ENCODE peak calls at places on chromosomes 2 and 18, in seven cellular contexts. K is AG09309, J is neural progenitor cell, V is HFFc6, L is fibroblast of mammary gland, P is esophagus squamous epithelium, C is psoas muscle. Y is an unnamed sample.

GRCh38 chr2:215883799-215884198 is 129.6 kb downstream of the MREG start:
- DNase-seq in K (no peak), J (no peak), C (no peak), V (no peak), P (no peak), L (no peak), Y (no peak)

GRCh38 chr18:45689386-45689785 is 34.6 kb upstream of the SLC14A1 start:
- DNase-seq in C (no peak), V (no peak), P (no peak), J (no peak), K (no peak), L (no peak), Y (no peak)

GRCh38 chr2:55894720-55895119 is 28.9 kb downstream of the EFEMP1 start:
- DNase-seq in V (no peak), P (no peak), C (no peak), K (no peak), L (peak; percentile 25), J (no peak), Y (no peak)

GRCh38 chr2:159200498-159200897 is 86.0 kb downstream of the WDSUB1 start:
- DNase-seq in J (no peak), P (no peak), C (no peak), L (peak; percentile 30), K (peak; percentile 23), V (peak; percentile 41), Y (no peak)

GRCh38 chr2:218444692-218445357 is 25.9 kb downstream of the VIL1 start:
- DNase-seq in P (no peak), V (no peak), J (no peak), K (no peak), L (no peak), C (no peak), Y (no peak)

GRCh38 chr18:51666717-51667320 is 469.3 kb upstream of the MEX3C start:
- DNase-seq in K (no peak), V (no peak), L (peak; percentile 0), J (peak; percentile 61), P (no peak), C (peak; percentile 49), Y (no peak)

GRCh38 chr2:54903736-54904554 is 146.3 kb downstream of the RTN4 start:
- DNase-seq in K (peak; percentile 99), C (peak; percentile 76), V (peak; percentile 99), L (peak; percentile 99), P (no peak), J (no peak), Y (peak; percentile 53)

GRCh38 chr2:23782126-23782525 is 144.8 kb downstream of the ATAD2B start:
- DNase-seq in K (no peak), V (no peak), P (no peak), J (no peak), C (no peak), L (no peak), Y (no peak)

GRCh38 chr18:32930695-32931301 is 158.0 kb upstream of the KLHL14 start:
- DNase-seq in C (no peak), V (peak; percentile 5), K (peak; percentile 13), P (no peak), J (peak; percentile 49), L (peak; percentile 65), Y (no peak)

GRCh38 chr2:237665713-237666143 is 38.3 kb downstream of the LRRFIP1 start:
- DNase-seq in V (no peak), J (peak; percentile 79), K (no peak), P (no peak), C (no peak), L (no peak), Y (no peak)

GRCh38 chr2:169303579-169304285 is 58.6 kb downstream of the LRP2 start:
- DNase-seq in K (no peak), L (no peak), V (no peak), J (no peak), P (no peak), C (no peak), Y (no peak)

GRCh38 chr2:134704173-134704572 is 14.6 kb downstream of the TMEM163 start:
- DNase-seq in V (no peak), J (no peak), P (no peak), L (no peak), K (no peak), C (no peak), Y (no peak)
- TF ChIP-seq CTCF in V (no peak), J (no peak), P (no peak), L (no peak), K (no peak), C (no peak), Y (no peak)

DNA sequence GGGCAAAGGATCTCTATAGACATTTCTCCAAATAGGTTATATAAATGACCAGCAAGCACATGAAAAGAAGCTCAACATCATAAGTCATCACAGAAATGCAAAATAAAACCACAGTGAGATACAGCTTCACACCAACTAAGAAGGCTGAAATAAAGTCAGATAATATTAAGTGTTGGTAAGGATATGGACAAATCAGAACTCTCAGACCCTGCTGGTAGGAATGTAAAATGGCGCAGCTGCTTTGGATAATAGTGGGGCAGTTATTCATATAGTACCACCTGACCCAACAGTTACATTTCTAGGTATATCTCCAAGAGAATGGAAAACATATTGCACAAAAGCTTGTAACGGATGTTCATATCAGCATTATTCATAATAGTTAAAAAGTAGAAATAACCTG is 14.0 kb downstream of the EPB41L5 start:
- DNase-seq in P (no peak), L (no peak), J (no peak), V (no peak), C (no peak), K (no peak), Y (no peak)
- TF ChIP-seq CTCF in P (no peak), L (peak; percentile 35), J (peak; percentile 31), V (peak; percentile 62), C (no peak), K (no peak), Y (no peak)

GRCh38 chr2:152174574-152174973 is 989 bp downstream of the STAM2 start:
- DNase-seq in L (no peak), C (no peak), P (no peak), V (no peak), J (no peak), K (no peak), Y (no peak)

GRCh38 chr2:152171733-152172132 is 3.8 kb downstream of the STAM2 start:
- DNase-seq in C (no peak), V (no peak), J (no peak), L (no peak), K (no peak), P (no peak), Y (no peak)

GRCh38 chr2:152175012-152175367 is 573 bp downstream of the STAM2 start:
- DNase-seq in P (no peak), J (no peak), L (no peak), K (no peak), C (no peak), V (no peak), Y (no peak)

GRCh38 chr2:152175368-152176112 is at the start of gene STAM2:
- DNase-seq in C (peak; percentile 97), V (peak; percentile 88), J (peak; percentile 93), K (peak; percentile 71), P (peak; percentile 52), L (peak; percentile 88), Y (peak; percentile 92)

GRCh38 chr2:152176113-152176714 is 651 bp upstream of the STAM2 start:
- DNase-seq in K (no peak), L (peak; percentile 24), P (no peak), J (no peak), V (peak; percentile 11), C (no peak), Y (no peak)
- TF ChIP-seq CTCF in K (no peak), L (no peak), P (no peak), J (no peak), V (peak; percentile 54), C (no peak), Y (peak; percentile 5)

DNA sequence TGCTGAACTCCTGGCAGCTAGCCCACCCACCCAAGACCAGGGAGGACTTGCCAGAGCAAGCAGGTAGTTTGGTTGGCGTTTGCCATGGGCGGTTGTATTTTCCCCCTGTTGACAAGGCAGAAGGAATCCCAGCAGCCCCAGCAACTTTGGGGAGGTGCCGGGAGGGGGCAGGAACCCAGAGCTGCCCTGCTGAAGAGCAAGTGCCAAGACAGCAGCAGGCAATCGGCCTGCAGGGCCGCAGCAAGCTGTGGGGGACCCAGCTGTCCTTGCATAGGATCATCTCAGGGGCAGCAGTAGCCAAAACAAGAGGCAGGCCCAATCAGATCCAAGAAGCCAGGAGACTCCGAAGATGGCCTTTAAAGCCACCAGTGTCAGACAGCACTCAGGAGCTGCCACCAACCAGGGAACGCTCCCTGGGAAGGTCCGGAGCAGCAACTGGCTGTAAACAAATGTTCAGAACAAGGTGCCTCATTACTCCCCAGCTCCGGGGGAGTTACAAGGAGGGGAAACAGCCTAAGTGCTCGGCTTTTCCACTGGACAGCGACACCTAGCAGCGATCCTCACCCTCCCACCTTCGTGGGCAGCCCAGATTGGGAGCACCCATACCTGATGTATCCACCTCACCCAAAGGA is 2.1 kb downstream of the ST8SIA5 start:
- DNase-seq in P (no peak), L (no peak), V (no peak), C (no peak), J (peak; percentile 49), K (no peak), Y (no peak)
- TF ChIP-seq CTCF in P (no peak), L (no peak), V (peak; percentile 11), C (peak; percentile 38), J (peak; percentile 50), K (no peak), Y (no peak)

DNA sequence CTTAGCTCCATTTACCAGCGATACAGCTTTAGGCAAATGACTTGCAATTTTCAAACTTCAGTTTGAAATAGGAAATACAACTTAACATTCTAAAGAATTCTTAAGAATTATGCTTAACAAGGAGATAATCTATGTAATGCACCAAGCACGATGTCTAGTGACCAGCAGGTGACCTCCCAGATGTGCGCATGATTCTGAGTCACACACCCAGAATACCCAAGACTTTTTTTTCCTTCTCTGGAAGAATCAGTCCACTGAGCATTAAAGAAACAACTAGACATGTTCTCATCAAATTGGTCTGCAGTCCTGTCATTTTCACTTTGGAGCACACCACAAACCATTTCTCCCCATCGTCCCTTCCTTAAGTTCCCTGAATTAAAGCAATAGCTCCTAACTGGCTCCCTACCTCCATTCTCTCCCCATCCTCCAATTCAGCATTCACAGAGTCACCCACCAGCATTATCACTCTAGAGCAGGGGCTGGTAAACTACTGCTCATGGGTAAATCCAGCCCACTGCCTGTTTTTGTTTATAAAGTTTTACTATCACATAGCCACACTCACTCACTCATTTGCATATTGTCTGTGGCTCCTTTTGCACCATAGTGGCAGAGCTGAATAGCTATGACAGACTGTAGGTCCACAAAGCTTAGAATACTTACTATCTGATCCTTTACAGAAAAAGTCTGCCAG is 13.2 kb downstream of the EVA1A start:
- DNase-seq in L (peak; percentile 81), K (peak; percentile 46), J (no peak), V (peak; percentile 76), P (no peak), C (no peak), Y (no peak)
- TF ChIP-seq CTCF in L (no peak), K (no peak), J (no peak), V (peak; percentile 57), P (no peak), C (no peak), Y (no peak)

GRCh38 chr18:58671122-58671940 is at the start of gene MALT1:
- DNase-seq in J (peak; percentile 96), P (peak; percentile 58), V (peak; percentile 81), C (peak; percentile 97), K (peak; percentile 57), L (peak; percentile 84), Y (peak; percentile 97)
- TF ChIP-seq CTCF in J (peak; percentile 42), P (no peak), V (peak; percentile 56), C (no peak), K (no peak), L (no peak), Y (no peak)